ENCODE peak calls at places on chromosomes 13 and 19, in five cellular contexts. H is IMR-90, R is mesenchymal stem cell, W is neuronal stem cell, P is H1. O is an unnamed sample.

GRCh38 chr13:44715287-44716224 is 139.4 kb upstream of the TSC22D1 start:
- DNase-seq in P (no peak), H (no peak), R (no peak), W (no peak), O (no peak)

GRCh38 chr13:44352671-44353070 is 21.0 kb upstream of the SERP2 start:
- DNase-seq in P (no peak), H (no peak), W (no peak), R (no peak), O (no peak)

GRCh38 chr13:52169839-52170238 is 10.4 kb upstream of the NEK3 start:
- DNase-seq in R (no peak), H (no peak), P (no peak), W (no peak), O (no peak)

GRCh38 chr13:93736909-93737308 is 510.3 kb downstream of the GPC6 start:
- DNase-seq in R (no peak), W (no peak), P (no peak), H (no peak), O (no peak)

GRCh38 chr19:15463865-15464371 is 426 bp downstream of the RASAL3 start:
- DNase-seq in W (no peak), P (no peak), R (no peak), H (no peak), O (no peak)

GRCh38 chr19:39208175-39208795 is 4.2 kb upstream of the SYCN start:
- DNase-seq in W (no peak), P (no peak), R (no peak), H (no peak), O (no peak)

GRCh38 chr19:1592023-1592754 is 476 bp downstream of the MBD3 start:
- DNase-seq in W (peak; percentile 89), R (peak; percentile 89), P (peak; percentile 41), H (peak; percentile 87), O (peak; percentile 92)

GRCh38 chr19:2610637-2611482 is 91.6 kb downstream of the GNG7 start:
- DNase-seq in W (peak; percentile 86), R (peak; percentile 98), P (peak; percentile 80), H (peak; percentile 94), O (peak; percentile 96)

GRCh38 chr13:111503905-111504695 is 183.7 kb downstream of the TEX29 start:
- DNase-seq in R (no peak), P (no peak), H (no peak), W (no peak), O (no peak)

GRCh38 chr13:95067303-95067702 is 233.9 kb downstream of the ABCC4 start:
- DNase-seq in W (no peak), H (peak; percentile 46), P (no peak), R (peak; percentile 31), O (no peak)

GRCh38 chr19:674282-675151 is 1.7 kb upstream of the FSTL3 start:
- DNase-seq in H (no peak), W (no peak), R (no peak), P (no peak), O (no peak)

GRCh38 chr13:73218181-73218580 is 159.4 kb downstream of the KLF5 start:
- DNase-seq in R (no peak), W (no peak), P (no peak), H (no peak), O (no peak)

GRCh38 chr19:6099633-6100032 is 10.7 kb downstream of the RFX2 start:
- DNase-seq in W (no peak), P (no peak), R (no peak), H (no peak), O (no peak)

GRCh38 chr19:42563352-42564210 is 31.1 kb downstream of the CEACAM8 start:
- DNase-seq in P (no peak), R (peak; percentile 32), H (peak; percentile 39), W (peak; percentile 20), O (peak; percentile 76)

GRCh38 chr19:28640506-28640905 is 572.4 kb downstream of the UQCRFS1 start:
- DNase-seq in W (no peak), P (no peak), R (no peak), H (no peak), O (no peak)

GRCh38 chr13:84121456-84121855 is 239.2 kb upstream of the SLITRK1 start:
- DNase-seq in P (no peak), H (no peak), R (no peak), W (peak; percentile 26), O (no peak)

GRCh38 chr19:44789943-44790467 is 12.3 kb downstream of the CBLC start:
- DNase-seq in W (no peak), H (no peak), R (no peak), P (no peak), O (no peak)

GRCh38 chr13:64277097-64277496 is 2861.4 kb upstream of the PCDH20 start:
- DNase-seq in H (no peak), R (no peak), P (no peak), W (no peak), O (no peak)

GRCh38 chr13:97631158-97631557 is 197.2 kb downstream of the RAP2A start:
- DNase-seq in H (no peak), W (no peak), P (no peak), R (no peak), O (peak; percentile 52)

DNA sequence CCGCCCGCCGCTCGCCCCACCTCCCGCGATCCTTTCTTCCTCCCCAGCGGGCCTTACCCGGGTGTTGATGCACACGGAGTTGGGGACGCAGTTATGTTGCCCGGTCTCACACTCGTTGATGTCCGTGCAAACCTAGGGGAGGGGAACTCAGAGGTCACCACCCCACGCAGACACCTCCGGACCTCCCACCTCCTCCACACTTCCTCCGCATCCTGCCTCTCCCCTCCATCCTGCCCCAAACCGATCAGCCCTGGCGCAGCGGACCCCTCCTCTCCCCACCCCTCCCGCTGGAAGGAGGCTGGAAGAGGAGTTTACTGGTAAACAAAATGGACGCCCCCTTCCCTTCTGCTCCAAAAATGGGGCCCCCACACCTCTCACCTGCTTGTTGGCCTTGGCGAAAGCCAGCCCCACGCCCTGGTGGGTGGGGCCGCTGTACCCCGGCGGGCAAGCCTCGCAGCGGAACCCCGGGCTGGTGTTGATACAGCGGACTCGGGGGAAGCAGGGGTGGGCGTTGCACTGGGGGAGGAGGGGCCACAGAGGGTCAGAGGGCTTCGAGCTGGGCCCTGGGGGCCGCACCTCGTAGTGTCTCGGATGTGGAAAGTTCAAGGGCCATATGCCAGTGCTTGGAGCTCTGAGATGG is 2.2 kb downstream of the COMP start:
- DNase-seq in P (no peak), W (no peak), H (no peak), R (no peak), O (no peak)
- H3K4me3 ChIP-seq in P (peak overlapping the region; percentile 59), W (no peak overlapping the region), H (no peak overlapping the region), R (no peak overlapping the region), O (no peak overlapping the region)

GRCh38 chr19:58558066-58558622 is at the start of gene UBE2M:
- DNase-seq in H (no peak), W (no peak), P (no peak), R (peak; percentile 67), O (peak; percentile 62)
- H2BK15ac ChIP-seq in H (peak within 1 kb of the TSS; percentile 67), W (no peak within 1 kb of the TSS), P (peak within 1 kb of the TSS; percentile 97), R (peak within 1 kb of the TSS; percentile 96), O (no peak within 1 kb of the TSS)

GRCh38 chr19:13838071-13838942 is 38.6 kb upstream of the NANOS3 start:
- DNase-seq in H (no peak), W (no peak), P (no peak), R (peak; percentile 77), O (no peak)
- H3K36me3 ChIP-seq in H (peaks cover 35% of the 10 kb centered on the region), W (peaks cover 16% of the 10 kb centered on the region), P (no peaks in the 10 kb centered on the region), R (peaks cover 36% of the 10 kb centered on the region), O (peaks cover 1% of the 10 kb centered on the region)

DNA sequence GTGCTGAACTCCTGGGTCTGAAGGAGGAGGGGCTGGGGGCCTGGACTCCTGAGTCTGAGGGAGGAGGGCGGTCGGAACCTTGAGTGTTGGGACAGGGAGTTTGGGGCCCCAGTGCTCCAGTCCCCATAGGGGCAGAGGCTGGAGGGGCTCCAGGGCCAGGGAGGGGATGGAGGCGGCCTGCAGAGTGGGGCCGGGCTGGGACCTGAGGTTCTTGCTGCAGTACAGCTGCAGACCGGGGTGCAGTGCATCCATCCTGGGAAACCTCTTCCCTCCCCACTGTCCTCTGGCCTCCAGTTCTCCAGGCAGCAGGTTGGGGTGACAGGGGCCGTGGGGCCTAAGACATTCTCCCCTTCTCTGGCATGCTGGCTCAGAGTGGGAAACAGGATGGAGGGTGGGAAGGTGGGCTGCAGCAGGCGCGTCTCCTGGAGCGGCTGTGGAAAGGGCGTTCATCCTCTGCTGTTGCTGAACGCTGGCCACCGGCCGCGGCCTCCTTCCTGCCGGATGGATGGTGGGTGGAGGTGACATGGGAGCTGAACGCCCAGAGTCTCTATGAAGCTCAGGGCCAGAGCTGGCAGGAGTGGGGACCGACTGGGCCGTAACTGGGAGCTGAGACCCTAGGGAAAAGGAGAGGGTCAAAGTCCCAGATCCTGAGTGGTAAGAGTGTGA is 1.6 kb downstream of the BRSK1 start:
- DNase-seq in P (no peak), W (no peak), R (no peak), H (no peak), O (no peak)
- H3K4me3 ChIP-seq in P (peak overlapping the region; percentile 69), W (peak overlapping the region; percentile 60), R (no peak overlapping the region), H (peak overlapping the region; percentile 58), O (no peak overlapping the region)

GRCh38 chr19:14022469-14022868 is 5.5 kb upstream of the RLN3 start:
- DNase-seq in H (peak; percentile 47), P (no peak), R (no peak), W (no peak), O (no peak)

GRCh38 chr19:14015454-14016035 is 9.4 kb upstream of the RFX1 start:
- DNase-seq in P (no peak), R (no peak), W (no peak), H (no peak), O (no peak)

GRCh38 chr19:14019100-14019499 is 8.8 kb upstream of the RLN3 start:
- DNase-seq in W (no peak), P (no peak), H (no peak), R (no peak), O (no peak)

GRCh38 chr19:14023404-14024235 is 4.3 kb upstream of the RLN3 start:
- DNase-seq in H (peak; percentile 44), R (peak; percentile 73), P (peak; percentile 62), W (no peak), O (peak; percentile 92)

GRCh38 chr19:14021474-14021873 is 6.5 kb upstream of the RLN3 start:
- DNase-seq in H (no peak), P (no peak), R (no peak), W (no peak), O (peak; percentile 55)
- H2BK15ac ChIP-seq in H (no peak overlapping the region), P (no peak overlapping the region), R (no peak overlapping the region), W (no peak overlapping the region), O (no peak overlapping the region)

DNA sequence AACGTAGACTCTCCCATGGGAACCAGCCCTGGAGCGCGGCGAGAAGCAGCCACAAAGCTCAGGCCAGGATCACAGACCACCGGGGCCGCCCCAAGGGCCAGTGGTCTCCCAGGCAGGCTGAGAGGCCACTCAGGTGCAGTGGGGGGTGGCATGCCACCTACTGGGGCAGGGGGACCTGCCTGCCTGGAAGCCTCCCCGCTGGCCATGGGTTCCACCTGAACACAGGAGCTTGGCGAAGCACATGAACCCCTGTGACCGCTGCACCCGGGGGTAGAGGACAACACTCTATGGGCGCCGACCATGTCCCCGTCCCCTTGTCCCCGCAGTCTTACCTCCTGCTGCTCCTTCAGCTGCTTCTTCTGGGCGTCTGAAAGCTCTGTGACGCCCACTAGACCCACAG is 6.8 kb upstream of the TM6SF2 start:
- DNase-seq in W (no peak), P (no peak), R (no peak), H (no peak), O (no peak)
- H3K36me3 ChIP-seq in W (peaks cover 96% of the 10 kb centered on the region), P (peaks cover 18% of the 10 kb centered on the region), R (peaks cover 71% of the 10 kb centered on the region), H (peaks cover 60% of the 10 kb centered on the region), O (peaks cover 5% of the 10 kb centered on the region)

DNA sequence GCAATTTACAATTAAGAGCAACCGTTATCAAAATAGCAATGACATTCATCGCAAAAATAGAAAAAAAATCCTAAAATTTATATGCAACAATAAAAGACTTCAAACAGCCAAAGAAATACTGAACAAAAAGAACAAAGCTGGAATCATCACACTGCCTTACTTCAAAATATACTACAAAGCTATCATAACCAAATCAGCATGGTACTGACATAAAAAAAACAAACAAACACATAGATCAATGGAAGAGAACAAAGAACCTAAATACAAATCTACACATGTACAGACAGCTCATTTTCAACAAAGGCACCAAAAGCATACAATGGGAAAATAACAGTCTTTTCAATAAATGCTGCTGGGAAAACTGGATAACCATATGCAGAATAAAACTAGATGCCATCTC is 6.4 kb downstream of the ZNF562 start:
- DNase-seq in R (no peak), H (no peak), W (no peak), P (no peak), O (no peak)
- H3K4me3 ChIP-seq in R (no peak overlapping the region), H (no peak overlapping the region), W (no peak overlapping the region), P (no peak overlapping the region), O (no peak overlapping the region)